ENCODE peak calls at places on chromosome X, in ten cellular contexts. G is stromal cell of bone marrow; M is stimulated activated CD8-positive, alpha-beta memory T cell treated with anti-CD3 and anti-CD28 coated beads, Interleukin-4, amount 100 ng/mL, for 24 hours; L is HS-5; D is NCI-H1092 treated with DMSO at 0.1 percent for 48 hours; Z is cardiac muscle cell; F is uterus; K is Caki2; R is GM13976; H is brain microvascular endothelial cell. U is an unnamed sample.

GRCh38 chrX:46953137-46953527 is 40.9 kb downstream of the JADE3 start:
- DNase-seq in G (no peak), M (no peak), L (no peak), D (no peak), Z (no peak), F (no peak), K (no peak), R (peak; percentile 35), H (no peak), U (no peak)

GRCh38 chrX:100804780-100805179 is 15.4 kb upstream of the CSTF2 start:
- DNase-seq in G (no peak), M (no peak), L (no peak), D (no peak), Z (no peak), F (no peak), K (no peak), R (no peak), H (no peak), U (no peak)

GRCh38 chrX:152871260-152871659 is 26.6 kb upstream of the ZNF185 start:
- DNase-seq in G (no peak), M (no peak), L (no peak), D (no peak), Z (no peak), F (no peak), K (no peak), R (no peak), H (no peak), U (no peak)

GRCh38 chrX:50903387-50904027 is 7.0 kb upstream of the BMP15 start:
- DNase-seq in G (peak; percentile 13), M (no peak), L (no peak), D (peak; percentile 6), Z (peak; percentile 54), F (no peak), K (peak; percentile 32), R (peak; percentile 37), H (peak; percentile 23), U (no peak)

GRCh38 chrX:134599173-134599914 is 58.9 kb downstream of the PLAC1 start:
- DNase-seq in G (peak; percentile 86), M (no peak), L (no peak), D (no peak), Z (no peak), F (peak; percentile 63), K (no peak), R (no peak), H (no peak), U (no peak)

GRCh38 chrX:18875256-18875878 is 108.5 kb downstream of the PHKA2 start:
- DNase-seq in G (no peak), M (no peak), L (no peak), D (no peak), Z (no peak), F (no peak), K (no peak), R (no peak), H (no peak), U (no peak)

GRCh38 chrX:47687249-47687648 is 28.3 kb upstream of the UXT start:
- DNase-seq in G (no peak), M (no peak), L (no peak), D (no peak), Z (no peak), F (no peak), K (no peak), R (no peak), H (no peak), U (no peak)

GRCh38 chrX:84501798-84502628 is at the start of gene HDX:
- DNase-seq in G (peak; percentile 79), M (peak; percentile 56), L (peak; percentile 45), D (peak; percentile 88), Z (peak; percentile 84), F (peak; percentile 89), K (peak; percentile 78), R (peak; percentile 36), H (peak; percentile 83), U (peak; percentile 20)

GRCh38 chrX:139554367-139554766 is 23.8 kb downstream of the F9 start:
- DNase-seq in G (no peak), M (no peak), L (no peak), D (no peak), Z (no peak), F (no peak), K (no peak), R (peak; percentile 17), H (no peak), U (no peak)